ENCODE peak calls at places on chromosomes 16 and 17, in six cellular contexts. One of them, this sample, is unnamed.

GRCh38 chr16:56611281-56611833 is 3.0 kb downstream of the MT2A start:
- DNase-seq in hypothalamus: no peak
- DNase-seq in AG08395: peak; percentile 51
- DNase-seq in left colon: no peak
- DNase-seq in H1: no peak
- DNase-seq in stimulated activated CD4-positive, alpha-beta T cell treated with anti-CD3 and anti-CD28 coated beads, Interleukin-2, amount 100 ng/mL, for 24 hours: no peak
- DNase-seq in this sample: no peak

GRCh38 chr16:81779540-81780320 is 639 bp downstream of the PLCG2 start:
- DNase-seq in H1: no peak
- DNase-seq in hypothalamus: no peak
- DNase-seq in left colon: peak; percentile 50
- DNase-seq in AG08395: no peak
- DNase-seq in stimulated activated CD4-positive, alpha-beta T cell treated with anti-CD3 and anti-CD28 coated beads, Interleukin-2, amount 100 ng/mL, for 24 hours: peak; percentile 25
- DNase-seq in this sample: no peak

GRCh38 chr16:85568519-85568918 is 44.6 kb upstream of the GSE1 start:
- DNase-seq in AG08395: no peak
- DNase-seq in H1: no peak
- DNase-seq in stimulated activated CD4-positive, alpha-beta T cell treated with anti-CD3 and anti-CD28 coated beads, Interleukin-2, amount 100 ng/mL, for 24 hours: no peak
- DNase-seq in hypothalamus: no peak
- DNase-seq in left colon: peak; percentile 77
- DNase-seq in this sample: no peak

GRCh38 chr17:73285603-73285908 is 23.9 kb upstream of the CPSF4L start:
- DNase-seq in H1: no peak
- DNase-seq in stimulated activated CD4-positive, alpha-beta T cell treated with anti-CD3 and anti-CD28 coated beads, Interleukin-2, amount 100 ng/mL, for 24 hours: no peak
- DNase-seq in AG08395: no peak
- DNase-seq in left colon: no peak
- DNase-seq in hypothalamus: no peak
- DNase-seq in this sample: no peak

GRCh38 chr17:1203967-1204291 is 24.1 kb upstream of the ABR start:
- DNase-seq in left colon: no peak
- DNase-seq in AG08395: no peak
- DNase-seq in stimulated activated CD4-positive, alpha-beta T cell treated with anti-CD3 and anti-CD28 coated beads, Interleukin-2, amount 100 ng/mL, for 24 hours: no peak
- DNase-seq in H1: no peak
- DNase-seq in hypothalamus: no peak
- DNase-seq in this sample: no peak

GRCh38 chr16:16124438-16124837 is 98.9 kb downstream of the ABCC6 start:
- DNase-seq in left colon: no peak
- DNase-seq in H1: no peak
- DNase-seq in AG08395: no peak
- DNase-seq in stimulated activated CD4-positive, alpha-beta T cell treated with anti-CD3 and anti-CD28 coated beads, Interleukin-2, amount 100 ng/mL, for 24 hours: no peak
- DNase-seq in hypothalamus: no peak
- DNase-seq in this sample: no peak

GRCh38 chr17:59439261-59439660 is 107.8 kb downstream of the YPEL2 start:
- DNase-seq in stimulated activated CD4-positive, alpha-beta T cell treated with anti-CD3 and anti-CD28 coated beads, Interleukin-2, amount 100 ng/mL, for 24 hours: no peak
- DNase-seq in left colon: no peak
- DNase-seq in H1: no peak
- DNase-seq in AG08395: no peak
- DNase-seq in hypothalamus: no peak
- DNase-seq in this sample: no peak

GRCh38 chr16:52515068-52515671 is 31.8 kb downstream of the TOX3 start:
- DNase-seq in hypothalamus: no peak
- DNase-seq in left colon: no peak
- DNase-seq in stimulated activated CD4-positive, alpha-beta T cell treated with anti-CD3 and anti-CD28 coated beads, Interleukin-2, amount 100 ng/mL, for 24 hours: no peak
- DNase-seq in H1: no peak
- DNase-seq in AG08395: no peak
- DNase-seq in this sample: no peak

GRCh38 chr16:80231118-80231515 is 309.7 kb upstream of the DYNLRB2 start:
- DNase-seq in AG08395: peak; percentile 44
- DNase-seq in stimulated activated CD4-positive, alpha-beta T cell treated with anti-CD3 and anti-CD28 coated beads, Interleukin-2, amount 100 ng/mL, for 24 hours: no peak
- DNase-seq in hypothalamus: no peak
- DNase-seq in left colon: no peak
- DNase-seq in H1: no peak
- DNase-seq in this sample: no peak

GRCh38 chr16:78744796-78745464 is 645.5 kb downstream of the WWOX start:
- DNase-seq in left colon: no peak
- DNase-seq in AG08395: no peak
- DNase-seq in hypothalamus: no peak
- DNase-seq in stimulated activated CD4-positive, alpha-beta T cell treated with anti-CD3 and anti-CD28 coated beads, Interleukin-2, amount 100 ng/mL, for 24 hours: no peak
- DNase-seq in H1: no peak
- DNase-seq in this sample: no peak

GRCh38 chr17:72534265-72534664 is 413.4 kb downstream of the SOX9 start:
- DNase-seq in H1: no peak
- DNase-seq in AG08395: no peak
- DNase-seq in hypothalamus: no peak
- DNase-seq in left colon: no peak
- DNase-seq in stimulated activated CD4-positive, alpha-beta T cell treated with anti-CD3 and anti-CD28 coated beads, Interleukin-2, amount 100 ng/mL, for 24 hours: no peak
- DNase-seq in this sample: no peak

GRCh38 chr16:75226550-75227360 is 8.0 kb downstream of the CTRB1 start:
- DNase-seq in H1: no peak
- DNase-seq in stimulated activated CD4-positive, alpha-beta T cell treated with anti-CD3 and anti-CD28 coated beads, Interleukin-2, amount 100 ng/mL, for 24 hours: no peak
- DNase-seq in AG08395: no peak
- DNase-seq in hypothalamus: no peak
- DNase-seq in left colon: no peak
- DNase-seq in this sample: no peak

GRCh38 chr17:11908711-11909146 is 88.5 kb downstream of the ZNF18 start:
- DNase-seq in hypothalamus: no peak
- DNase-seq in H1: no peak
- DNase-seq in AG08395: no peak
- DNase-seq in stimulated activated CD4-positive, alpha-beta T cell treated with anti-CD3 and anti-CD28 coated beads, Interleukin-2, amount 100 ng/mL, for 24 hours: no peak
- DNase-seq in left colon: no peak
- DNase-seq in this sample: no peak

This sample was measured in posterior cingulate gyrus.